ENCODE peak calls at places on chromosomes 12 and 14, in four cellular contexts. One of them, this sample, is unnamed. For H3K9me3 and H3K4me1, the result is how much of the 10 kb centered on the place peaks cover.

GRCh38 chr12:118345355-118345754 is 27.4 kb downstream of the TAOK3 start:
- DNase-seq in thoracic aorta: no peak
- DNase-seq in NT2/D1: no peak
- DNase-seq in hepatocyte: no peak
- DNase-seq in this sample: no peak

GRCh38 chr14:106094654-106095189 is 568.3 kb downstream of the TMEM121 start:
- DNase-seq in NT2/D1: peak
- DNase-seq in thoracic aorta: no peak
- DNase-seq in hepatocyte: no peak
- DNase-seq in this sample: no peak

GRCh38 chr12:59408431-59408830 is 187.4 kb upstream of the SLC16A7 start:
- DNase-seq in hepatocyte: no peak
- DNase-seq in NT2/D1: no peak
- DNase-seq in thoracic aorta: no peak
- DNase-seq in this sample: no peak

GRCh38 chr12:524167-524951 is 64.6 kb downstream of the B4GALNT3 start:
- DNase-seq in NT2/D1: no peak
- DNase-seq in thoracic aorta: no peak
- DNase-seq in hepatocyte: no peak
- DNase-seq in this sample: no peak

GRCh38 chr12:19529933-19530630 is 90.8 kb downstream of the AEBP2 start:
- DNase-seq in thoracic aorta: no peak
- DNase-seq in NT2/D1: no peak
- DNase-seq in hepatocyte: no peak
- DNase-seq in this sample: no peak

GRCh38 chr14:105508069-105508468 is 17.0 kb downstream of the TEDC1 start:
- DNase-seq in NT2/D1: no peak
- DNase-seq in thoracic aorta: no peak
- DNase-seq in hepatocyte: no peak
- DNase-seq in this sample: no peak

GRCh38 chr14:55772521-55772920 is 192.5 kb downstream of the KTN1 start:
- DNase-seq in NT2/D1: no peak
- DNase-seq in hepatocyte: no peak
- DNase-seq in thoracic aorta: no peak
- DNase-seq in this sample: no peak

GRCh38 chr14:24368562-24369252 is 723 bp downstream of the NFATC4 start:
- DNase-seq in hepatocyte: peak
- DNase-seq in thoracic aorta: no peak
- DNase-seq in NT2/D1: no peak
- DNase-seq in this sample: peak

GRCh38 chr14:36952702-36953101 is 219.7 kb downstream of the SLC25A21 start:
- DNase-seq in hepatocyte: no peak
- DNase-seq in NT2/D1: no peak
- DNase-seq in thoracic aorta: no peak
- DNase-seq in this sample: no peak

GRCh38 chr14:66369157-66369706 is 116.9 kb upstream of the CCDC196 start:
- DNase-seq in hepatocyte: peak
- DNase-seq in thoracic aorta: no peak
- DNase-seq in NT2/D1: no peak
- DNase-seq in this sample: no peak

GRCh38 chr14:97390031-97390729 is 593.0 kb downstream of the VRK1 start:
- DNase-seq in hepatocyte: no peak
- DNase-seq in NT2/D1: no peak
- DNase-seq in thoracic aorta: no peak
- DNase-seq in this sample: peak

GRCh38 chr12:55842681-55843429 is at the start of gene MMP19:
- DNase-seq in thoracic aorta: no peak
- DNase-seq in NT2/D1: peak
- DNase-seq in hepatocyte: peak
- DNase-seq in this sample: no peak

GRCh38 chr12:26402648-26403047 is 207.3 kb downstream of the SSPN start:
- DNase-seq in hepatocyte: peak
- DNase-seq in thoracic aorta: no peak
- DNase-seq in NT2/D1: peak
- DNase-seq in this sample: no peak

GRCh38 chr12:15634010-15634676 is 155.0 kb downstream of the EPS8 start:
- DNase-seq in hepatocyte: no peak
- DNase-seq in NT2/D1: no peak
- DNase-seq in thoracic aorta: no peak
- DNase-seq in this sample: no peak

GRCh38 chr12:26028953-26029740 is 70.7 kb downstream of the RASSF8 start:
- DNase-seq in hepatocyte: peak
- DNase-seq in thoracic aorta: no peak
- DNase-seq in NT2/D1: peak
- DNase-seq in this sample: no peak

GRCh38 chr12:31740618-31741017 is 11.8 kb upstream of the AMN1 start:
- DNase-seq in NT2/D1: no peak
- DNase-seq in hepatocyte: no peak
- DNase-seq in thoracic aorta: no peak
- DNase-seq in this sample: no peak

GRCh38 chr12:48160807-48161206 is 3.5 kb upstream of the ASB8 start:
- DNase-seq in NT2/D1: no peak
- DNase-seq in hepatocyte: no peak
- DNase-seq in thoracic aorta: no peak
- DNase-seq in this sample: peak

GRCh38 chr12:108571604-108572165 is 9.3 kb downstream of the ISCU start:
- DNase-seq in NT2/D1: no peak
- DNase-seq in thoracic aorta: no peak
- DNase-seq in hepatocyte: no peak
- DNase-seq in this sample: no peak

GRCh38 chr14:52443506-52443905 is 108.8 kb downstream of the TXNDC16 start:
- DNase-seq in hepatocyte: no peak
- DNase-seq in thoracic aorta: no peak
- DNase-seq in NT2/D1: no peak
- DNase-seq in this sample: no peak

GRCh38 chr12:131102991-131103609 is 149.4 kb downstream of the ADGRD1 start:
- DNase-seq in thoracic aorta: no peak
- DNase-seq in hepatocyte: no peak
- DNase-seq in NT2/D1: no peak
- DNase-seq in this sample: peak

GRCh38 chr14:81331229-81332026 is 68.7 kb downstream of the STON2 start:
- DNase-seq in hepatocyte: no peak
- DNase-seq in NT2/D1: no peak
- DNase-seq in thoracic aorta: no peak
- DNase-seq in this sample: no peak

GRCh38 chr14:104220225-104221070 is 82.1 kb downstream of the KIF26A start:
- DNase-seq in thoracic aorta: no peak
- DNase-seq in hepatocyte: no peak
- DNase-seq in NT2/D1: no peak
- DNase-seq in this sample: peak

GRCh38 chr12:45518516-45519235 is 210.8 kb upstream of the ARID2 start:
- DNase-seq in thoracic aorta: no peak
- DNase-seq in hepatocyte: no peak
- DNase-seq in NT2/D1: no peak
- DNase-seq in this sample: no peak

GRCh38 chr12:67940780-67941243 is 48.4 kb upstream of the IFNG-AS1 start:
- DNase-seq in hepatocyte: peak
- DNase-seq in thoracic aorta: no peak
- DNase-seq in NT2/D1: no peak
- DNase-seq in this sample: no peak

GRCh38 chr14:36647827-36648753 is 13.6 kb upstream of the PAX9 start:
- DNase-seq in NT2/D1: no peak
- DNase-seq in hepatocyte: peak
- DNase-seq in thoracic aorta: no peak
- DNase-seq in this sample: no peak

GRCh38 chr14:73216035-73216434 is 21.3 kb upstream of the PAPLN start:
- DNase-seq in thoracic aorta: no peak
- DNase-seq in hepatocyte: no peak
- DNase-seq in NT2/D1: no peak
- DNase-seq in this sample: no peak

GRCh38 chr12:121330692-121331091 is 21.5 kb downstream of the ANAPC5 start:
- DNase-seq in NT2/D1: no peak
- DNase-seq in hepatocyte: no peak
- DNase-seq in thoracic aorta: no peak
- DNase-seq in this sample: no peak

GRCh38 chr12:111783046-111783445 is 16.3 kb downstream of the ALDH2 start:
- DNase-seq in hepatocyte: no peak
- DNase-seq in thoracic aorta: no peak
- DNase-seq in NT2/D1: no peak
- DNase-seq in this sample: no peak

GRCh38 chr12:108078428-108078827 is 50.7 kb upstream of the WSCD2 start:
- DNase-seq in NT2/D1: no peak
- DNase-seq in hepatocyte: no peak
- DNase-seq in thoracic aorta: no peak
- DNase-seq in this sample: no peak

GRCh38 chr14:91108941-91109611 is 4.8 kb upstream of the DGLUCY start:
- DNase-seq in NT2/D1: no peak
- DNase-seq in thoracic aorta: no peak
- DNase-seq in hepatocyte: no peak
- DNase-seq in this sample: peak

GRCh38 chr14:56224691-56225681 is 106.8 kb downstream of the PELI2 start:
- DNase-seq in hepatocyte: peak
- DNase-seq in thoracic aorta: no peak
- DNase-seq in NT2/D1: no peak
- DNase-seq in this sample: no peak

GRCh38 chr14:73059326-73059725 is 992 bp downstream of the RBM25 start:
- DNase-seq in thoracic aorta: no peak
- DNase-seq in hepatocyte: peak
- DNase-seq in NT2/D1: no peak
- DNase-seq in this sample: no peak

GRCh38 chr12:121970901-121971300 is 50.8 kb upstream of the BCL7A start:
- DNase-seq in thoracic aorta: no peak
- DNase-seq in NT2/D1: no peak
- DNase-seq in hepatocyte: no peak
- DNase-seq in this sample: peak

GRCh38 chr12:22042981-22043669 is 2.9 kb upstream of the CMAS start:
- DNase-seq in hepatocyte: no peak
- DNase-seq in NT2/D1: no peak
- DNase-seq in thoracic aorta: no peak
- DNase-seq in this sample: no peak

GRCh38 chr12:19799216-19799615 is 359.9 kb downstream of the AEBP2 start:
- DNase-seq in hepatocyte: no peak
- DNase-seq in thoracic aorta: no peak
- DNase-seq in NT2/D1: no peak
- DNase-seq in this sample: no peak

GRCh38 chr12:20567413-20567812 is 127.7 kb upstream of the SLCO1C1 start:
- DNase-seq in NT2/D1: no peak
- DNase-seq in hepatocyte: no peak
- DNase-seq in thoracic aorta: no peak
- DNase-seq in this sample: no peak

GRCh38 chr12:7498832-7499231 is 4.7 kb downstream of the CD163 start:
- DNase-seq in hepatocyte: no peak
- DNase-seq in NT2/D1: no peak
- DNase-seq in thoracic aorta: no peak
- DNase-seq in this sample: no peak

GRCh38 chr12:12405882-12406281 is 49.0 kb downstream of the BORCS5 start:
- DNase-seq in hepatocyte: peak
- DNase-seq in NT2/D1: no peak
- DNase-seq in thoracic aorta: no peak
- DNase-seq in this sample: no peak

GRCh38 chr14:34498684-34499412 is 36.8 kb upstream of the SPTSSA start:
- DNase-seq in NT2/D1: no peak
- DNase-seq in hepatocyte: no peak
- DNase-seq in thoracic aorta: no peak
- DNase-seq in this sample: no peak

GRCh38 chr12:49244161-49244560 is 20.7 kb upstream of the TUBA1C start:
- DNase-seq in NT2/D1: no peak
- DNase-seq in hepatocyte: no peak
- DNase-seq in thoracic aorta: no peak
- DNase-seq in this sample: no peak
- H3K4me3 ChIP-seq in NT2/D1: no peak
- H3K4me3 ChIP-seq in hepatocyte: no peak
- H3K4me3 ChIP-seq in thoracic aorta: peak
- H3K4me3 ChIP-seq in this sample: no peak

DNA sequence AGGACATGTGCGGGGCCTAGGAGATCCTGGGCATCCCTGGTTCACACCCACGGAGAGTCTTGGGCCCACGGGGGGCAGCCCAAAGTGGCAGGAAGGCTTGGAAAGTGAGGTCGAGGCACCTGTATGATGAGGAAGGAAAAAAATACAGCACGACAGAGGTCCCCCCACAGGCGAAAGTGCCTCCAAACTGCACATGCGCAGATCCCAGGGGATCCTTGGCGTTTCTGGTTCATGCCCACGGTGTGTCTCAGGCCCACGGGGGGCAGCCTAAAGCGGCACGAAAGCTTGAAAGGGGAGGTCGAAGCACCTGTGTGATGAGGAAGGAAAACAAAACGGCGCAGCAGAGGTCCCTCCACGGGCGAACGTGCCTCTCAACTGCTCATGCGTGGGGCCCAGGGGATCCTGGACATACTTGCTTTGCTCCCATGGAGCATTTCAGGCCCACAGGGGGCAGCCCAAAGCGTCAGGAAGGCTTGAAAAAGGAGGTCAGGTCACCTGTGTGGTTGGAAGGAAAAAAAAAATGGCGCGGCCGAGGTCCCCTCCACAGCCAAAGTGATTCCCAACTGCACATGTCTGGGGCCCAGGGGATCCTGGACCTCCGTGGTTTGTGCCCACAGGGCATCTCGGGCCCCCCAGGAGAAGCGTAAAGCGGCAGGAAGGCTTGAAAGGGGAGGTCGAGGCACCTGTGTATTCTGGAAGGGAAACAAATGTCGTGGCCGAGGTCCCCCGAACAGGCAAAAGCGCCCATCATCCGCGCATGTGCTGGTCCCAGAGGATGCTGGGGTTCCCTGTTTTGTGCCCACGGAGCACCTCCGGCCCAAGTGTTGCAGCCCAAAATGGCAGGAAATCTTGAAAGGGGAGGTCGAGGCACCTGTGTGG is 582.6 kb downstream of the ALG10 start:
- DNase-seq in NT2/D1: no peak
- DNase-seq in hepatocyte: no peak
- DNase-seq in thoracic aorta: no peak
- DNase-seq in this sample: no peak
- H3K9me3 ChIP-seq in NT2/D1: under half
- H3K9me3 ChIP-seq in hepatocyte: under half
- H3K9me3 ChIP-seq in thoracic aorta: under half
- H3K9me3 ChIP-seq in this sample: under half

GRCh38 chr14:64915797-64916196 is 1.5 kb downstream of the CHURC1 start:
- DNase-seq in NT2/D1: no peak
- DNase-seq in thoracic aorta: no peak
- DNase-seq in hepatocyte: no peak
- DNase-seq in this sample: no peak
- H3K4me1 ChIP-seq in NT2/D1: under half
- H3K4me1 ChIP-seq in thoracic aorta: half or more
- H3K4me1 ChIP-seq in hepatocyte: under half
- H3K4me1 ChIP-seq in this sample: half or more

GRCh38 chr14:54349713-54350112 is 47.1 kb upstream of the CDKN3 start:
- DNase-seq in hepatocyte: no peak
- DNase-seq in thoracic aorta: no peak
- DNase-seq in NT2/D1: no peak
- DNase-seq in this sample: no peak
- H3K4me3 ChIP-seq in hepatocyte: no peak
- H3K4me3 ChIP-seq in thoracic aorta: peak
- H3K4me3 ChIP-seq in NT2/D1: no peak
- H3K4me3 ChIP-seq in this sample: peak

This sample was measured in psoas muscle.